ENCODE peak calls at places on chromosomes 2 and 18, in four cellular contexts. C is GM23338, O is GM12878, B is K562. W is an unnamed sample.

GRCh38 chr18:24631238-24632025 is 171.0 kb downstream of the HRH4 start:
- DNase-seq in C (peak; percentile 45), O (no peak), B (no peak), W (no peak)

GRCh38 chr18:32378705-32379104 is 92.0 kb downstream of the GAREM1 start:
- DNase-seq in B (no peak), O (no peak), C (no peak), W (peak; percentile 66)

GRCh38 chr2:17518212-17519154 is at the start of gene RAD51AP2:
- DNase-seq in B (peak; percentile 92), C (peak; percentile 95), O (peak; percentile 40), W (peak; percentile 60)

GRCh38 chr2:71379086-71379485 is 47.5 kb downstream of the ZNF638 start:
- DNase-seq in C (no peak), O (no peak), B (peak; percentile 15), W (no peak)

GRCh38 chr2:2901384-2902345 is 476.0 kb downstream of the EIPR1 start:
- DNase-seq in B (no peak), O (peak; percentile 56), C (no peak), W (peak; percentile 72)

GRCh38 chr2:3168230-3168891 is 209.3 kb downstream of the EIPR1 start:
- DNase-seq in O (no peak), B (no peak), C (peak; percentile 64), W (no peak)

GRCh38 chr2:142868281-142868762 is 9.1 kb upstream of the KYNU start:
- DNase-seq in O (no peak), C (no peak), B (no peak), W (no peak)

GRCh38 chr2:144211826-144212225 is 308.1 kb downstream of the ZEB2 start:
- DNase-seq in B (no peak), O (no peak), C (no peak), W (no peak)

GRCh38 chr2:234955971-234956509 is 4.2 kb downstream of the SH3BP4 start:
- DNase-seq in C (peak; percentile 29), O (no peak), B (no peak), W (no peak)

GRCh38 chr2:159586034-159586433 is 30.3 kb downstream of the BAZ2B start:
- DNase-seq in B (no peak), C (no peak), O (no peak), W (no peak)

GRCh38 chr2:159589286-159589685 is 27.1 kb downstream of the BAZ2B start:
- DNase-seq in C (no peak), O (no peak), B (no peak), W (no peak)

GRCh38 chr2:159591221-159591620 is 25.1 kb downstream of the BAZ2B start:
- DNase-seq in C (peak; percentile 60), B (no peak), O (no peak), W (no peak)

GRCh38 chr2:159584796-159585195 is 31.6 kb downstream of the BAZ2B start:
- DNase-seq in C (no peak), O (no peak), B (no peak), W (no peak)

DNA sequence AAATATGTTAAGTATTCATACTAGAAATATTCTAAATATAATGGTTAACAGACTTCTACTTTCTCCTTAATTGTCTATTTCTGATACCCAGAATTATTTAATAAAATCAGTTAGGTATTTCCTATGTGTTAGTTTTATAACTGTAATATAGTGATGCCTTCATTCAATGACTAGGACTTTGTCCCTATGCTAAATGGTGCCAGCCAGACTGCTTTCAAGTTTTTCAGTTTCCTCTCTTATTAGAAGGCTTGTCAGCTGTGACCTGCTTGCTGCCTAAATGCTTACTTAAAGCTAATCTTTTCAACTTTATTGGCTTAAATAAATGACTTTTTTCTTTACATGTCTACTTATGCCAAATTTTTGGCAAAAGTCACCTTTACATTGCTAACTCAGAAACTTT is 30.7 kb downstream of the BAZ2B start:
- DNase-seq in B (no peak), O (no peak), C (no peak), W (no peak)
- TF ChIP-seq REST in B (no peak), O (no peak), C (no peak), W (no peak)

GRCh38 chr2:111120253-111121027 is at the start of gene BCL2L11:
- DNase-seq in C (peak; percentile 91), B (peak; percentile 95), O (no peak), W (peak; percentile 89)
- TF ChIP-seq CREB1 in C (peak; percentile 55), B (no peak), O (no peak), W (no peak)

GRCh38 chr18:51867767-51868166 is 472.2 kb upstream of the DCC start:
- DNase-seq in B (no peak), O (no peak), C (peak; percentile 45), W (no peak)
- TF ChIP-seq REST in B (no peak), O (peak; percentile 81), C (peak; percentile 68), W (peak; percentile 93)

DNA sequence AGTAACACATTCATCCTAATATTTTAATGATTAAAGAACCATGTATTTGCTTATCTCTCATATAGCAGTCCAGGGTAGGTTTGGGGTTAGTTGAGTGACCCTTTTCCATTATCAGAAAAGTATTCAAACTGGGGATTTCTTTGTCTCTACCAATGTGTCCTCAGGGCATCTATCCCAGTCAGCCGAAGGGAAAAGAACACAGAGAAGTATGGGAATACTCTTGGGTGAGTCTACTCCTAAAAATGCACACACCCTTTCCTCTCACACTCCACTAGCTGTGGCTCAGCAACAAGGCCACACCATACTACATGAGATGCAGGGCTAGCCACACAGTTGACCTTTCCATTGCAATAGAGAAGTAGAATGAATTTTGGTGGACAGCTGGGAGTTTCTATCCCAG is 114.3 kb downstream of the NXPH2 start:
- DNase-seq in O (no peak), C (no peak), B (no peak), W (no peak)
- TF ChIP-seq CREB1 in O (no peak), C (no peak), B (no peak), W (no peak)

GRCh38 chr2:209383212-209383611 is 40.6 kb upstream of the MAP2 start:
- DNase-seq in O (no peak), C (no peak), B (no peak), W (peak; percentile 37)
- TF ChIP-seq REST in O (no peak), C (no peak), B (no peak), W (no peak)

GRCh38 chr18:55988537-55988936 is 400.5 kb upstream of the TCF4 start:
- DNase-seq in O (no peak), C (no peak), B (no peak), W (no peak)

GRCh38 chr18:55981712-55982475 is 393.9 kb upstream of the TCF4 start:
- DNase-seq in B (peak; percentile 38), C (no peak), O (no peak), W (no peak)

GRCh38 chr18:55982992-55983391 is 395.0 kb upstream of the TCF4 start:
- DNase-seq in B (peak; percentile 15), C (peak; percentile 79), O (no peak), W (no peak)

DNA sequence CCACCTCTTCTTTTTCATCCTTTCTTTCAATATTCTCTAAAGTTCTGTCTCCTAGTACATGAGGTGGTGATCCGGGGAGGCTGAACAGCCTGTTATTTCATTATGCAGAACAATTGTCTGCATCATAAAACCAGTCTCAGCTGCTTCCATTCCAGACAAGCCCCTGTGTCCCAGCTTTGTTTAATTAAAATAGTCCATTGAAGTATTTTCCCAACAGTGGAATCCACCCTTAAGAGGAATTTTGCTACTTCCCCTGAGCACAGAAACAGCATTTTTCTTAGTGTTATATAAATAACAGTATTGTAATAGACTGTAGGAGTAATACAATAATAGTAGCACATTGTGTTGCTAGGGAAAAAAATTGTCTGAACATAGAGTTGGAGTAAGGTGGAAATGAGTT is 395.4 kb upstream of the TCF4 start:
- DNase-seq in B (no peak), C (no peak), O (no peak), W (no peak)
- TF ChIP-seq CREB1 in B (no peak), C (no peak), O (no peak), W (no peak)

GRCh38 chr2:105502625-105503334 is 103.9 kb upstream of the FHL2 start:
- DNase-seq in C (peak; percentile 9), O (no peak), B (no peak), W (no peak)
- TF ChIP-seq REST in C (no peak), O (no peak), B (no peak), W (no peak)

GRCh38 chr2:226030369-226031077 is 631.0 kb downstream of the NYAP2 start:
- DNase-seq in O (no peak), B (no peak), C (peak; percentile 31), W (peak; percentile 9)
- TF ChIP-seq CREB1 in O (no peak), B (no peak), C (no peak), W (no peak)

GRCh38 chr2:160269803-160270570 is 69.9 kb upstream of the ITGB6 start:
- DNase-seq in B (peak; percentile 54), C (peak; percentile 91), O (peak; percentile 11), W (peak; percentile 77)
- TF ChIP-seq REST in B (no peak), C (no peak), O (no peak), W (peak; percentile 24)

W was measured in HepG2.